ENCODE peak calls at places on chromosomes 16 and 17, in six cellular contexts. P, X, J, C, V and U are unnamed samples.

GRCh38 chr17:7834554-7834890 is 505 bp downstream of the KDM6B start:
- DNase-seq in J (no peak), C (no peak), X (no peak), P (peak; percentile 81), V (peak; percentile 68), U (no peak)

GRCh38 chr17:47834756-47835155 is 3.3 kb downstream of the LRRC46 start:
- DNase-seq in J (no peak), V (no peak), X (no peak), C (no peak), P (no peak), U (no peak)

GRCh38 chr17:49616546-49617205 is 41.0 kb downstream of the NXPH3 start:
- DNase-seq in V (peak; percentile 52), P (peak; percentile 39), C (no peak), J (no peak), X (peak; percentile 81), U (peak; percentile 41)

GRCh38 chr17:861364-861763 is 79.2 kb downstream of the MRM3 start:
- DNase-seq in C (no peak), X (no peak), V (no peak), P (no peak), J (no peak), U (no peak)

GRCh38 chr17:75785016-75785769 is 587 bp downstream of the UNK start:
- DNase-seq in J (peak; percentile 82), C (no peak), X (peak; percentile 53), V (peak; percentile 94), P (peak; percentile 92), U (peak; percentile 65)

GRCh38 chr17:77433385-77434135 is 292.8 kb downstream of the SEC14L1 start:
- DNase-seq in P (no peak), X (no peak), C (no peak), J (no peak), V (no peak), U (no peak)

GRCh38 chr17:43660816-43661493 is 767 bp downstream of the MEOX1 start:
- DNase-seq in V (no peak), J (no peak), X (no peak), P (no peak), C (no peak), U (no peak)

GRCh38 chr16:74868501-74868900 is 93.9 kb upstream of the FA2H start:
- DNase-seq in P (no peak), C (no peak), J (no peak), V (no peak), X (no peak), U (no peak)

GRCh38 chr16:2966043-2966802 is 2.1 kb downstream of the KREMEN2 start:
- DNase-seq in P (no peak), V (no peak), J (no peak), X (no peak), C (no peak), U (no peak)

GRCh38 chr17:7023576-7024401 is 939 bp downstream of the BCL6B start:
- DNase-seq in P (peak; percentile 97), C (no peak), X (no peak), V (peak; percentile 93), J (peak; percentile 90), U (no peak)

GRCh38 chr17:50128441-50129302 is 1.3 kb downstream of the SAMD14 start:
- DNase-seq in C (no peak), V (no peak), J (no peak), X (no peak), P (no peak), U (no peak)

GRCh38 chr16:52350031-52350430 is 196.9 kb downstream of the TOX3 start:
- DNase-seq in P (no peak), V (no peak), J (no peak), C (no peak), X (no peak), U (no peak)

GRCh38 chr16:87229230-87230192 is 87.7 kb downstream of the C16orf95 start:
- DNase-seq in J (no peak), V (no peak), X (no peak), P (no peak), C (no peak), U (no peak)

GRCh38 chr17:60455378-60455777 is 33.1 kb downstream of the CHCT1 start:
- DNase-seq in X (no peak), C (no peak), V (no peak), P (no peak), J (no peak), U (no peak)

GRCh38 chr17:28626818-28627217 is 12.8 kb upstream of the RSKR start:
- DNase-seq in X (no peak), V (no peak), P (no peak), C (no peak), J (no peak), U (no peak)

GRCh38 chr16:53689636-53690035 is 14.0 kb downstream of the RPGRIP1L start:
- DNase-seq in V (no peak), C (no peak), X (no peak), P (no peak), J (no peak), U (no peak)

GRCh38 chr16:9351440-9351839 is 260.0 kb downstream of the HAPSTR1 start:
- DNase-seq in C (no peak), P (no peak), V (peak; percentile 62), X (no peak), J (no peak), U (no peak)

GRCh38 chr16:57800213-57801097 is 1.8 kb downstream of the KIFC3 start:
- DNase-seq in P (no peak), J (no peak), V (peak; percentile 26), C (no peak), X (no peak), U (no peak)

GRCh38 chr17:5943232-5943631 is 126.9 kb upstream of the WSCD1 start:
- DNase-seq in V (no peak), P (no peak), J (no peak), X (no peak), C (no peak), U (no peak)

GRCh38 chr17:58532555-58532951 is 18.1 kb upstream of the MTMR4 start:
- DNase-seq in P (no peak), J (no peak), V (no peak), X (no peak), C (no peak), U (no peak)

GRCh38 chr16:51431517-51432241 is 280.6 kb upstream of the SALL1 start:
- DNase-seq in C (peak; percentile 45), X (peak; percentile 95), V (no peak), J (no peak), P (no peak), U (no peak)

GRCh38 chr16:29743475-29743826 is 2.3 kb downstream of the C16orf54 start:
- DNase-seq in P (no peak), V (no peak), X (no peak), J (no peak), C (no peak), U (no peak)
- H3K4me3 ChIP-seq in P (no peak overlapping the region), V (no peak overlapping the region), X (no peak overlapping the region), J (peak overlapping the region; percentile 93), C (no peak overlapping the region), U (no peak overlapping the region)

DNA sequence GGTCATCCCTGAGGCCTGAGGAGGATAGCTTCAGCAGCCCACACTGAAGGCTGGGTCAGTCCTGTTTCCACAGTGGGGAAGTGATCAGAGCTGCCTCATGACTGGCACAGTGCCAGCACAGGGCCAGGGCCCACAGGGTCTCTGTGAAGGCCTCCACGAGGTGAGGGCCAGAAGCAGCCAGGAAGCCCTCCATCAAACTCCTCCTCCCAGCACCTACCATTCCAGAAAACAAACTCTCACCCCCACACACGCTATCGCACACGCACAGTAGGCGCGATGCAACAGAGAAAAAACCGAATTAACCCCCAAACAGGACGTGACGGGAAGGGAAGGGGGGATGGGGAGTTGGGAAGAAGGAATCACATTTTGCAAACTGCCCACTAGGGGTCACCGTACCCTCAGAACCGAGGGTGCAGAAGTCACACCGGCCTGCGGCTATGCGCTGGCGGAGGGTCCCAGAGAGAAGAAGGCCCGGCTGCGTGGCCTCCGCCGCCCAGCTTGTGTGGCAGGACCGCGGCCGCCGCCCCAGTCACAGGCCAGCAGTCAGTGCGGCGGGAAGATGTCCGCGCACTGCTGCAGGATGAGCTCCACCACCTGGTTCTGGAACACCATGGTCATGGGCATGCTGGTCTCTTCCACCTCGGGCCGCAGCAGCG is 37.6 kb downstream of the ARHGAP27 start:
- DNase-seq in X (peak; percentile 33), C (no peak), J (no peak), V (peak; percentile 63), P (peak; percentile 57), U (peak; percentile 27)
- TF ChIP-seq CTCF in X (peak; percentile 78), C (peak; percentile 61), J (peak; percentile 51), V (no peak), P (peak; percentile 47), U (peak; percentile 74)

GRCh38 chr17:66255527-66255971 is 26.3 kb upstream of the APOH start:
- DNase-seq in V (no peak), P (no peak), X (no peak), C (no peak), J (no peak), U (no peak)
- H3K4me3 ChIP-seq in V (no peak overlapping the region), P (no peak overlapping the region), X (no peak overlapping the region), C (no peak overlapping the region), J (no peak overlapping the region), U (no peak overlapping the region)

GRCh38 chr17:3447625-3448024 is 14.0 kb upstream of the OR1E2 start:
- DNase-seq in V (no peak), C (no peak), J (no peak), P (no peak), X (no peak), U (no peak)
- TF ChIP-seq CTCF in V (no peak), C (no peak), J (no peak), P (no peak), X (no peak), U (peak; percentile 46)

GRCh38 chr17:55268649-55269480 is 4.1 kb downstream of the HLF start:
- DNase-seq in J (no peak), V (no peak), X (no peak), P (no peak), C (no peak), U (no peak)

GRCh38 chr17:55267777-55268648 is 3.3 kb downstream of the HLF start:
- DNase-seq in V (no peak), C (no peak), P (no peak), J (no peak), X (no peak), U (no peak)

GRCh38 chr17:55265434-55266021 is 768 bp downstream of the HLF start:
- DNase-seq in J (no peak), P (no peak), C (no peak), V (no peak), X (no peak), U (no peak)

GRCh38 chr17:55266051-55266957 is 1.5 kb downstream of the HLF start:
- DNase-seq in P (no peak), V (no peak), C (no peak), X (no peak), J (no peak), U (no peak)

DNA sequence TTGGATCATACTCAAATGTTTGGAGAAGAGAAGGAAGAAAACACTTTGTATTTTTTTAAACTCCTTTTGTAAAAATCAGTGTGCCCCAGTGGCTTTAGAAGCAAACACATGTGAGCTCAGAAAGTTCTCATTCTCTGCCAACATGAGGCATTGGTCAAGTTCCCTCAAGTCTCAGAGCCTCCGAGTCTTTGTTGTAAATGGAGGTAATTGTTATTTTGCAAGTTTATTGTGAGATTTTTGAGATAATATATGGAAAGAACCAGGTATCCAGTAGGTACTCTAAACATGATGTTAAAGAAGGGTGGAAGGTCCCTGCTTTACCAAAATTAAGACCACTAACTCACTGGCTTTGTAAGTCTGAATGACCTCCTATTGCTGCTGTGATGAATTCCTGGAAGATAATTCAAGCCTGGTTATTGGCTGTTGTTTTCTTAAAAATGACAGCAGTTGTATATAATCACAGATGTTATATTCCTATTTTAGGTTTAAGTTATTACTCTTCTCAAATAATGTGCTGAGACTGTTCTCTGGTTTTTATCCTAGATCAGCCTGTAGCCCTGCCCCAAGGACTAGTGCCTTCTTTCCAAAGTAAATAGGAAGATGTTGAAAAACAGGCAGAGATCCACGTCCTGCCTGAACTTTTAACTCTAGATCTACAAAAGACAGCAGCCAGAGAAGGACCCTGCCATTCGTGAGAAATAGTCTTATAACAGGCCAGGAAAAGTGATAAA is 2.4 kb downstream of the HLF start:
- DNase-seq in P (no peak), V (no peak), C (no peak), J (no peak), X (no peak), U (no peak)
- H3K4me3 ChIP-seq in P (no peak overlapping the region), V (peak overlapping the region; percentile 9), C (no peak overlapping the region), J (no peak overlapping the region), X (no peak overlapping the region), U (no peak overlapping the region)